ENCODE peak calls at places on chromosomes 2 and 18, in seven cellular contexts. U is GM12878; J is AG10803; P is CD8-positive, alpha-beta T cell; T is left ventricle myocardium inferior; H is pancreas; I is WERI-Rb-1. G is an unnamed sample.

GRCh38 chr2:101986386-101986785 is 5.4 kb upstream of the IL1R2 start:
- DNase-seq in J (no peak), H (no peak), I (no peak), P (no peak), U (no peak), T (no peak), G (no peak)

GRCh38 chr18:34222396-34223163 is 2.1 kb downstream of the NOL4 start:
- DNase-seq in U (no peak), P (no peak), I (peak; percentile 45), T (peak; percentile 16), J (no peak), H (no peak), G (peak; percentile 13)

GRCh38 chr2:109466674-109467575 is 146.8 kb downstream of the SEPTIN10 start:
- DNase-seq in J (peak; percentile 69), T (no peak), H (no peak), I (no peak), U (no peak), P (no peak), G (peak; percentile 79)

GRCh38 chr2:231883468-231883881 is 42.7 kb downstream of the NPPC start:
- DNase-seq in J (peak; percentile 11), I (no peak), H (no peak), U (no peak), T (no peak), P (no peak), G (no peak)

GRCh38 chr2:152822669-152823068 is 104.2 kb downstream of the ARL6IP6 start:
- DNase-seq in P (no peak), U (no peak), T (no peak), J (no peak), H (no peak), I (no peak), G (no peak)

GRCh38 chr2:55019547-55020258 is 30.5 kb downstream of the RTN4 start:
- DNase-seq in J (no peak), U (no peak), P (no peak), H (no peak), I (no peak), T (no peak), G (peak; percentile 56)

GRCh38 chr2:232890896-232891601 is 21.0 kb downstream of the SNORC start:
- DNase-seq in U (no peak), P (no peak), I (peak; percentile 70), J (no peak), T (peak; percentile 12), H (peak; percentile 78), G (peak; percentile 17)

GRCh38 chr2:70918016-70918415 is 17.7 kb upstream of the ATP6V1B1 start:
- DNase-seq in T (no peak), P (no peak), H (no peak), J (no peak), U (no peak), I (peak; percentile 5), G (no peak)

GRCh38 chr2:112151701-112152440 is 13.7 kb downstream of the FBLN7 start:
- DNase-seq in P (no peak), I (no peak), J (no peak), T (no peak), H (no peak), U (no peak), G (no peak)

GRCh38 chr2:5409925-5410360 is 282.2 kb upstream of the SOX11 start:
- DNase-seq in U (no peak), I (peak; percentile 93), P (no peak), T (no peak), J (no peak), H (no peak), G (no peak)

GRCh38 chr2:64056021-64056420 is 36.8 kb upstream of the VPS54 start:
- DNase-seq in J (no peak), H (no peak), U (no peak), I (no peak), T (no peak), P (no peak), G (no peak)

GRCh38 chr18:70338890-70339289 is 50.0 kb downstream of the SOCS6 start:
- DNase-seq in U (no peak), P (no peak), J (no peak), T (no peak), H (no peak), I (no peak), G (no peak)

GRCh38 chr2:222754324-222754723 is 82.9 kb downstream of the MOGAT1 start:
- DNase-seq in J (no peak), I (no peak), P (no peak), T (no peak), H (no peak), U (no peak), G (no peak)

GRCh38 chr2:119772767-119773166 is 13.0 kb downstream of the PTPN4 start:
- DNase-seq in I (no peak), H (no peak), T (no peak), U (no peak), J (no peak), P (no peak), G (no peak)

GRCh38 chr2:128178650-128179460 is 87.9 kb downstream of the UGGT1 start:
- DNase-seq in U (no peak), J (peak; percentile 74), T (peak; percentile 42), H (peak; percentile 36), I (peak; percentile 57), P (no peak), G (peak; percentile 78)

GRCh38 chr18:48896875-48897511 is 53.8 kb downstream of the SMAD7 start:
- DNase-seq in H (no peak), I (no peak), U (peak; percentile 19), T (peak; percentile 58), P (no peak), J (peak; percentile 21), G (peak; percentile 48)

GRCh38 chr2:100554788-100555407 is 7.9 kb upstream of the PDCL3 start:
- DNase-seq in H (no peak), U (no peak), P (no peak), T (no peak), J (no peak), I (no peak), G (no peak)

GRCh38 chr2:206488623-206489022 is 45.3 kb downstream of the ADAM23 start:
- DNase-seq in J (no peak), H (no peak), I (no peak), T (no peak), P (no peak), U (no peak), G (no peak)

GRCh38 chr2:175396696-175397095 is 215.2 kb upstream of the ATP5MC3 start:
- DNase-seq in T (no peak), I (no peak), J (no peak), H (no peak), U (no peak), P (no peak), G (no peak)

DNA sequence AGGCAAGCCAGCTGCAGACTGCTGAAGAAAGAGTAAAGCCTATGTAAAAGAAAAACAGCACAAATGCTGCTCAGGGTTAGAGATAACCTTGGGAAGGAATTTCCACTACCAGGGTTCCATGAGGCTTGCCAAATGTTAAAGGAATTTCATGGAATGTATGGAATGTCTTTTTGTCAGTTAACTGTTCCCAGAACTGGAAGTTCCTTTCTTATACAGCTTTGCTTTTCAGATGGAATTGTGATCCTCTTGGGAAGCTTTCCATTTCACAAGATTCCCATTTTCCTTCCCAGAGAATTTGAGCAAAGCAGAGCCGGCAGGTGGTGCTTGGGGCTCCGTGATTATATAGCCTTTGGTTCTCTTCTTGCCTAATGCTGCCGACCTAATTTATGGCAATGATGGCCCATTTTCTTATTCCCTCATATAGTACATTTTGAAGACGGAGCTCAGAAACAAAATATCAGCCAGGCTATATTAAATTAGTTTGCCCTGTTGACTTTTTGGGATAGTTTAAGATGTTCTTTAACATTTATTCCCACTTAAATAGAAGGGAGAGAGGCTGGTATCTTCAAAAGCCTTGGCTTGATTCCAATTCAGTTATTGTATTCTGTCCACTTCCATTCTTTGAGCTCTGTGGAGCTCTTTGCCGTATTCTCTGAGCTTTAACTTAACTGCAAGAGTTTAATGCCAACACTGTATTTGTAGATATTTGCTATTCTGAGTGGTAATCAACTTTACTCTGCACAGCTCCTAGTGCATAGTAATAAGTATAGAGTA is 162.3 kb downstream of the PHLPP1 start:
- DNase-seq in U (no peak), I (no peak), H (no peak), J (peak; percentile 83), P (no peak), T (no peak), G (peak; percentile 89)
- TF ChIP-seq CTCF in U (no peak), I (no peak), H (no peak), J (peak; percentile 26), P (no peak), T (peak; percentile 9), G (no peak)

DNA sequence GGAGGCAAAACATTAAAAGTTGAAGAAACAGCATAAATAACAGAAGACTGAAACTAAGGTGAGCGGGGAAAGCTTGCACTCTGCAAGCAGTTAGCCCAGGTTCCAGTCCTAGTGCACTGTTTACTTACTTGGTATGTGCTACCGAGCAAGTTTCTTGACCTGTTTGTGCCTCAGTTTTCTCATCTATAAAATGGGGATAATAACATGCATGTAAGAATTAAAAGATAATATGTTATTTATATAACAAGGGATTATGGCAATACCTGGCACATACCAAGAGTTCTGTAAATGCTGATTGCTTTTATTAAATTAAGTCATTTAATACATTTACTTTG is 37.1 kb upstream of the IKZF2 start:
- DNase-seq in P (no peak), I (no peak), T (no peak), H (no peak), J (no peak), U (no peak), G (no peak)
- H3K4me3 ChIP-seq in P (no peak overlapping the region), I (no peak overlapping the region), T (no peak overlapping the region), H (no peak overlapping the region), J (peak overlapping the region; percentile 5), U (no peak overlapping the region), G (no peak overlapping the region)

GRCh38 chr2:138023976-138024375 is 59.7 kb downstream of the HNMT start:
- DNase-seq in U (no peak), I (no peak), H (no peak), J (no peak), P (no peak), T (no peak), G (no peak)
- TF ChIP-seq CTCF in U (no peak), I (no peak), H (no peak), J (no peak), P (no peak), T (no peak), G (no peak)

GRCh38 chr2:9631976-9632700 is 1.3 kb upstream of the YWHAQ start:
- DNase-seq in U (no peak), J (no peak), I (peak; percentile 63), H (peak; percentile 19), T (peak; percentile 31), P (no peak), G (peak; percentile 44)
- H3K4me3 ChIP-seq in U (no peak overlapping the region), J (no peak overlapping the region), I (peak overlapping the region; percentile 87), H (no peak overlapping the region), T (no peak overlapping the region), P (no peak overlapping the region), G (no peak overlapping the region)

DNA sequence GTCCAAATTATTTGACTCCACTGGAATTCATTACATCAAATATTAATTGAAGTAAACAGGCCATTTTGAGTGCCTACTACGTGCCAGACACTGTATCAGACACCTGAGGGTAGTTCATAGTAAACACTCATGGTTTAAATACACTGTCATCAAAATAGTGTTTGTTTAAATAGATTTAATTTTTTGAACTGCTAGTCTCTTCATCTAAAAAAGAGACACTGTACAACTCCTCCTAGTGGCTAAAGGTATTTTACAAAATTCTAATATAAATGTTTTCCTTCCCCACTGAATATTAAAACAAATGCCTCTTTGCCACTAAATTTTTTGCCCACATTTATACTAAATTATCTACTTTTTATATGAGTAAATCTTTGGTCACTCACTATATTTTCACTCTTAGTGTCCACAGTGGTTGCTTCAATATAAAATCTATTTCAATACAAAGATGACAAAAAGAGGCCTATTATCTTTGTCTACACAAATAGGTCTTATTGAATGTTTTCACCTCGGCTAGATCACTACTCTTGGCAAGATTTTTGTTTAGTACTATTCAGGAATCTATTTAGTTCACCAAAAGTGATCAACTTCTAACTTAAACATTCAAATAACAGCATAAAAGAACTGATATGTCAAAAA is 122.1 kb downstream of the TMEM247 start:
- DNase-seq in H (no peak), J (peak; percentile 11), I (no peak), P (no peak), T (no peak), U (no peak), G (peak; percentile 28)
- TF ChIP-seq CTCF in H (no peak), J (peak; percentile 66), I (no peak), P (peak; percentile 56), T (peak; percentile 61), U (peak; percentile 22), G (peak; percentile 46)